ENCODE peak calls at places on chromosomes 3 and 15, in eight cellular contexts. Y is fibroblast of the aortic adventitia, E is PC-3, T is tibial nerve, Z is endothelial cell, H is progenitor cell of endocrine pancreas, Q is psoas muscle, X is fibroblast of lung. M is an unnamed sample.

GRCh38 chr3:60086811-60087210 is 1037.0 kb upstream of the CFAP20DC start:
- DNase-seq in Y (no peak), E (peak), T (no peak), Z (no peak), H (no peak), Q (no peak), X (peak), M (no peak)

GRCh38 chr3:122982202-122983185 is 45.1 kb downstream of the SEMA5B start:
- DNase-seq in Y (no peak), E (no peak), T (no peak), Z (peak), H (no peak), Q (no peak), X (no peak), M (no peak)

GRCh38 chr3:52432225-52432624 is 12.7 kb downstream of the SEMA3G start:
- DNase-seq in Y (no peak), E (no peak), T (no peak), Z (no peak), H (no peak), Q (no peak), X (no peak), M (no peak)

GRCh38 chr3:25679166-25679565 is 14.5 kb upstream of the TOP2B start:
- DNase-seq in Y (no peak), E (no peak), T (no peak), Z (no peak), H (no peak), Q (no peak), X (no peak), M (no peak)

GRCh38 chr3:11362600-11362999 is 90.4 kb downstream of the ATG7 start:
- DNase-seq in Y (peak), E (no peak), T (no peak), Z (no peak), H (no peak), Q (no peak), X (no peak), M (no peak)

GRCh38 chr3:169244119-169244864 is 419.2 kb downstream of the MECOM start:
- DNase-seq in Y (no peak), E (no peak), T (no peak), Z (no peak), H (no peak), Q (no peak), X (no peak), M (no peak)

GRCh38 chr3:34174740-34175139 is 376.3 kb downstream of the PDCD6IP start:
- DNase-seq in Y (no peak), E (no peak), T (no peak), Z (no peak), H (no peak), Q (no peak), X (no peak), M (no peak)

GRCh38 chr3:149588909-149589308 is 68.9 kb downstream of the WWTR1 start:
- DNase-seq in Y (no peak), E (no peak), T (no peak), Z (no peak), H (no peak), Q (no peak), X (no peak), M (no peak)

GRCh38 chr3:69231929-69232437 is 109.6 kb upstream of the LMOD3 start:
- DNase-seq in Y (peak), E (peak), T (no peak), Z (no peak), H (no peak), Q (no peak), X (peak), M (peak)

GRCh38 chr3:97863025-97863424 is 41.2 kb downstream of the CRYBG3 start:
- DNase-seq in Y (peak), E (peak), T (no peak), Z (no peak), H (no peak), Q (no peak), X (peak), M (no peak)

GRCh38 chr3:169241928-169242751 is 421.4 kb downstream of the MECOM start:
- DNase-seq in Y (peak), E (no peak), T (no peak), Z (peak), H (peak), Q (no peak), X (peak), M (no peak)

GRCh38 chr3:46575577-46576222 is 9.6 kb upstream of the LRRC2 start:
- DNase-seq in Y (no peak), E (no peak), T (no peak), Z (no peak), H (no peak), Q (no peak), X (no peak), M (no peak)

GRCh38 chr3:80889643-80890042 is 871.8 kb downstream of the GBE1 start:
- DNase-seq in Y (no peak), E (no peak), T (no peak), Z (no peak), H (no peak), Q (no peak), X (no peak), M (no peak)

GRCh38 chr15:68281008-68281407 is 3.5 kb downstream of the FEM1B start:
- DNase-seq in Y (no peak), E (no peak), T (no peak), Z (no peak), H (no peak), Q (no peak), X (no peak), M (no peak)

GRCh38 chr15:57680021-57680420 is 26.5 kb upstream of the POLR2M start:
- DNase-seq in Y (peak), E (peak), T (no peak), Z (no peak), H (no peak), Q (no peak), X (peak), M (no peak)

GRCh38 chr15:100337422-100338044 is 4.2 kb downstream of the ADAMTS17 start:
- DNase-seq in Y (no peak), E (no peak), T (no peak), Z (no peak), H (no peak), Q (no peak), X (no peak), M (no peak)

GRCh38 chr3:71560665-71561064 is 22.9 kb downstream of the FOXP1 start:
- DNase-seq in Y (no peak), E (peak), T (no peak), Z (no peak), H (no peak), Q (no peak), X (peak), M (no peak)

GRCh38 chr3:26090589-26090988 is 300.7 kb downstream of the OXSM start:
- DNase-seq in Y (no peak), E (no peak), T (no peak), Z (no peak), H (no peak), Q (no peak), X (no peak), M (no peak)

GRCh38 chr3:159763466-159764210 is 225.0 kb upstream of the IL12A start:
- DNase-seq in Y (peak), E (peak), T (peak), Z (peak), H (peak), Q (peak), X (peak), M (peak)

GRCh38 chr3:194135806-194136518 is at the start of gene HES1:
- DNase-seq in Y (peak), E (peak), T (peak), Z (peak), H (peak), Q (peak), X (peak), M (peak)

GRCh38 chr15:75810874-75811498 is 32.3 kb upstream of the UBE2Q2 start:
- DNase-seq in Y (no peak), E (no peak), T (no peak), Z (no peak), H (no peak), Q (no peak), X (no peak), M (no peak)

GRCh38 chr3:72520690-72521308 is 327.4 kb downstream of the SHQ1 start:
- DNase-seq in Y (no peak), E (peak), T (no peak), Z (no peak), H (no peak), Q (no peak), X (peak), M (no peak)

DNA sequence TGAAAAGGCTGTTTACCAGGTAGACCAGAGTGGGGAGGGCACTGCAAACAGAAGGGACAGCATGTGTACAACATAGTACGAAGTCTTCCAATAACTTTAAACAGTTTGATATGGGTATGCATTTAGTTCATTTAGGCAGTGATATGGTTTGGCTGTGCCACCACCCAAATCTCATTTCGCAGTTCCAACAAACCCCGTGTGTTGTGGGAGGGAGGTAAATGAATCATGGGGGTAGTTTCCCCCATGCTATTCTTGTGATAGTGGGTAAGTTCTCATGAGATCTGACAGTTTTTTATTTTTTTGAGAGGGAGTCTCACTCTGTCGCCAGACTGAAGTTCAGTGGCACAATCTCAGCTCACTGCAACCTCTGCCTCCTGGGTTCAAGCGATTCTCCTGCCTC is 7.6 kb upstream of the RAMAC start:
- DNase-seq in Y (no peak), E (no peak), T (no peak), Z (no peak), H (no peak), Q (no peak), X (no peak), M (no peak)
- TF ChIP-seq CTCF in Y (no peak), E (no peak), T (no peak), Z (no peak), H (no peak), Q (no peak), X (no peak), M (no peak)

GRCh38 chr3:99808163-99808794 is 9.4 kb upstream of the CMSS1 start:
- DNase-seq in Y (peak), E (peak), T (peak), Z (peak), H (peak), Q (no peak), X (peak), M (no peak)
- TF ChIP-seq CTCF in Y (peak), E (peak), T (peak), Z (peak), H (peak), Q (peak), X (peak), M (peak)

DNA sequence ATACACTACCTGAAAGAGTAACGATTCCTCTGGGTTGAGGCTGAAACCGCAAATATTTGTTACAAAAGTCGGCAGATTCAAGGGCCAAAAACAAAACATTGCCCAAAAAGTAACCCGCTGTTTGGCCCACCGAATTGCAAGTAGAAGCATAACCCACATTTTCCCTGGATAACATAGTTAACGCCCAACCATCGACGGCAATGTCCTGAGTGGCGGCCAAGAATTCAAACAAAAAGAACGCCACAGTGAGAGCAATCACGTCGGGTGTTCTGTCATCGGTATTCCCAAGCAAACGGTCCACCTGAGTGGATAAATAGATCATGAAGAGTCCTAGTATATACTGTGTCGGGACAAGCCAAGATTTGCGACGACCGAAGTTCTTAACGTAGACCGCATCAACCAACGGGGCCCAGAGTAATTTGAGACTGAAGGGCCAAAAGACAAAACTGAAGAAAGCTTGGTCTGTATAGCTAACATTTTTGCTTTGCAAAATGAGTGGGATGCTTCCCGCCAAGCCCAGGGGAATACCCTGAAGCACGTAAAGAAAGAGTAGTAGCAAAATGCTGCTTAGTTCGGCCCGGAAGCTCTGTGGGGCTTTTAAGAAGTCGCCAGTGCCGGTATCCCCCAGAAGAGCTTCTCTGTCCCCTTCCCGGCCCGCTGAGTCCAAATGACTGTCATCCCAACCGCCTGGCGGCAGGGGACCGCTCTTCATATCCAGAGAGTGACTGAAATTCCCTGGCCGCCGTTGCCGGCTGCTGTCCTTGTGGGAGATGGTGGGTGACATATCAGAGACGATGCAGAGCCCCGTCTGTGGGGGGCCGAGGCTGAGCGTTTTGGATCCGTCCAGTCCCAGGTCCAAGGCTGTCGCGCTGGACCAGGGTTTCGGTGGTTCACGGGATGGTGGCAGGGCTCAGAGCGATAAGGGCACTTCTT is 747 bp downstream of the SLC33A1 start:
- DNase-seq in Y (peak), E (peak), T (peak), Z (peak), H (peak), Q (no peak), X (peak), M (no peak)
- TF ChIP-seq CTCF in Y (no peak), E (peak), T (no peak), Z (no peak), H (peak), Q (peak), X (no peak), M (no peak)

GRCh38 chr3:22241110-22241509 is 490.1 kb upstream of the ZNF385D start:
- DNase-seq in Y (no peak), E (no peak), T (no peak), Z (no peak), H (no peak), Q (no peak), X (no peak), M (no peak)
- TF ChIP-seq CTCF in Y (no peak), E (peak), T (no peak), Z (no peak), H (no peak), Q (no peak), X (no peak), M (no peak)

GRCh38 chr3:37546876-37547275 is 314.8 kb upstream of the CTDSPL start:
- DNase-seq in Y (peak), E (peak), T (peak), Z (no peak), H (no peak), Q (no peak), X (peak), M (no peak)
- TF ChIP-seq CTCF in Y (no peak), E (peak), T (peak), Z (no peak), H (no peak), Q (peak), X (peak), M (no peak)

GRCh38 chr3:140636452-140637138 is 41.3 kb upstream of the TRIM42 start:
- DNase-seq in Y (peak), E (peak), T (no peak), Z (no peak), H (no peak), Q (no peak), X (peak), M (no peak)

GRCh38 chr3:140629351-140630137 is 48.3 kb upstream of the TRIM42 start:
- DNase-seq in Y (peak), E (peak), T (no peak), Z (no peak), H (no peak), Q (no peak), X (peak), M (no peak)

GRCh38 chr3:140630866-140631265 is 47.0 kb upstream of the TRIM42 start:
- DNase-seq in Y (peak), E (no peak), T (no peak), Z (no peak), H (no peak), Q (no peak), X (peak), M (no peak)

GRCh38 chr3:140630366-140630765 is 47.5 kb upstream of the TRIM42 start:
- DNase-seq in Y (peak), E (peak), T (no peak), Z (no peak), H (no peak), Q (no peak), X (peak), M (no peak)

DNA sequence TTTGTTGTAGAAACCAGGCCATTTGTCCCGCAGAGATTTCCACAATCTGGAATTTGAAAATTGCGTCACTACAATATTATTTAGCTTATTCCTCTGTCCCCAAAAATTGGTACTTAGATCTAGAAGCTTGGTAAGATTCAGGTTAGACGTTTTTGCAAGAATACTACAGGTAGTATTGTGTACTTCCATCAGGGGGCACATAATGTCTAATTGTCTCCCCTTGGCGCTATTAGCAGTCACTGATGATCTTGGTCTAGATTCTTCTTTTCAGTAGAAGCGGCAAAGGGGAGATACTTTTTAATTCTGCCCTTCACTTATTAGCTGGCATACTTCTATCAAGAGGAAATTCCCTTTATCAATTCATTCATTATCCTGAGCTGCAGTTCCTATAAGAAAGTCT is 42.6 kb upstream of the TRIM42 start:
- DNase-seq in Y (no peak), E (no peak), T (no peak), Z (no peak), H (no peak), Q (no peak), X (no peak), M (no peak)
- TF ChIP-seq CTCF in Y (no peak), E (no peak), T (no peak), Z (no peak), H (no peak), Q (no peak), X (no peak), M (no peak)

GRCh38 chr3:49656541-49657112 is 17.5 kb upstream of the APEH start:
- DNase-seq in Y (no peak), E (no peak), T (no peak), Z (no peak), H (no peak), Q (no peak), X (no peak), M (no peak)
- TF ChIP-seq CTCF in Y (peak), E (no peak), T (no peak), Z (no peak), H (no peak), Q (no peak), X (no peak), M (no peak)

GRCh38 chr3:50364573-50365079 is 5.3 kb upstream of the TMEM115 start:
- DNase-seq in Y (no peak), E (no peak), T (no peak), Z (peak), H (no peak), Q (peak), X (no peak), M (peak)

GRCh38 chr3:50369271-50369670 is 9.9 kb upstream of the TMEM115 start:
- DNase-seq in Y (no peak), E (no peak), T (no peak), Z (no peak), H (no peak), Q (no peak), X (no peak), M (no peak)

GRCh38 chr3:50365842-50366220 is 6.5 kb upstream of the TMEM115 start:
- DNase-seq in Y (no peak), E (no peak), T (no peak), Z (no peak), H (no peak), Q (no peak), X (no peak), M (no peak)

GRCh38 chr3:50370594-50370993 is 11.3 kb upstream of the TMEM115 start:
- DNase-seq in Y (no peak), E (peak), T (no peak), Z (peak), H (no peak), Q (no peak), X (no peak), M (no peak)

DNA sequence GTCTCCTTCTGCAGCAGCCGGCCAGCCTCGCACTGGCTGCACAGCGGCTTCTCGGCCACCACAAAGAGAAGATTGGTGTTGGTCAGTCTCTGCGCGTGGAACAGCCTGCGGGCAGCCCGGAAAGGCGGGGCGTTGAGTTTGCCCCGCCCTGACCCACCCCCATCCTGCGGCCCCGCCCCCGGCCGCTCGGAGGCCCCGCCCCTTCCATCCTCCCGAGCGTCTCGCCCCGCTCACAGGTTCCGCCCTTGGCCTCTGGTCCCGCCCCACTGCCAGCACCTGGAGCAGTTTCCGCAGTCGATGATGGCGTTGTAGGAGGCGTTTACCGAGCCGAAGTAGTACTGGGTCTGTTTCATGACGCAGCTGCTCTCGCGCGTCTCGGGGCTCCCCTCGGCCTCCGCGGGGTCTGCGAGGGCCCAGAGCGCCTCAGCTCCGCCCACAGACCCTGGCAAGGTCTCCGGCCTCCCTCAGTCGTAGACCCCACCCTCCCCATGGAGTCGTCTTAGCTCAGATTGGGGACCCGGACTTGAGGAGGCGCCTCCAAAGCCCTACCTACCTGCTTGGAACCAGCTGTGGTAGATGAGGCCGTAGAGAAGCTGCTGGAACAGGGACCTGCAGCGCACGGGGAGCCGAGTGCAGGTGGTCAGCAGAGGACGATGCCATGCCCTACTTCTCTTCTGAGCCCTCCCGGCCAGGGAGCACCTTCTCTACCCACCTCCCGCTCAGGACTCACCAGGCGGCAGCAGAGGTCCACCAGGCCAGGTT is 5.9 kb upstream of the TMEM115 start:
- DNase-seq in Y (peak), E (peak), T (peak), Z (peak), H (peak), Q (peak), X (peak), M (peak)
- TF ChIP-seq CTCF in Y (no peak), E (no peak), T (no peak), Z (no peak), H (no peak), Q (no peak), X (no peak), M (no peak)